ENCODE peak calls at places on chromosomes 3 and 15, in four cellular contexts. One of them, this sample, is unnamed.

GRCh38 chr3:98777286-98777685 is 14.1 kb downstream of the ST3GAL6 start:
- DNase-seq in BE2C: no peak
- DNase-seq in PC-9: no peak
- DNase-seq in lung: no peak
- DNase-seq in this sample: peak

GRCh38 chr3:157388051-157388450 is 48.6 kb upstream of the PTX3 start:
- DNase-seq in BE2C: no peak
- DNase-seq in lung: no peak
- DNase-seq in PC-9: no peak
- DNase-seq in this sample: no peak

GRCh38 chr15:76533995-76534394 is 197.4 kb downstream of the ISL2 start:
- DNase-seq in PC-9: no peak
- DNase-seq in BE2C: no peak
- DNase-seq in lung: no peak
- DNase-seq in this sample: no peak

GRCh38 chr3:53921296-53921695 is 29.6 kb upstream of the SELENOK start:
- DNase-seq in PC-9: no peak
- DNase-seq in lung: no peak
- DNase-seq in BE2C: no peak
- DNase-seq in this sample: no peak

GRCh38 chr15:89115547-89115946 is 27.3 kb downstream of the ABHD2 start:
- DNase-seq in PC-9: peak
- DNase-seq in lung: no peak
- DNase-seq in BE2C: no peak
- DNase-seq in this sample: peak

GRCh38 chr3:71725279-71725991 is at the start of gene EIF4E3:
- DNase-seq in BE2C: peak
- DNase-seq in PC-9: no peak
- DNase-seq in lung: no peak
- DNase-seq in this sample: peak

GRCh38 chr3:158731938-158732855 is at the start of gene RARRES1:
- DNase-seq in PC-9: peak
- DNase-seq in lung: peak
- DNase-seq in BE2C: peak
- DNase-seq in this sample: peak

GRCh38 chr3:161273589-161274218 is 52.6 kb downstream of the NMD3 start:
- DNase-seq in PC-9: no peak
- DNase-seq in BE2C: peak
- DNase-seq in lung: no peak
- DNase-seq in this sample: peak

GRCh38 chr3:126320517-126321293 is 36.5 kb downstream of the KLF15 start:
- DNase-seq in BE2C: no peak
- DNase-seq in PC-9: no peak
- DNase-seq in lung: no peak
- DNase-seq in this sample: no peak

GRCh38 chr3:37952564-37952963 is 38.0 kb upstream of the VILL start:
- DNase-seq in BE2C: no peak
- DNase-seq in lung: no peak
- DNase-seq in PC-9: no peak
- DNase-seq in this sample: no peak

GRCh38 chr15:39685999-39686613 is 96.5 kb downstream of the FSIP1 start:
- DNase-seq in lung: no peak
- DNase-seq in PC-9: peak
- DNase-seq in BE2C: peak
- DNase-seq in this sample: peak

DNA sequence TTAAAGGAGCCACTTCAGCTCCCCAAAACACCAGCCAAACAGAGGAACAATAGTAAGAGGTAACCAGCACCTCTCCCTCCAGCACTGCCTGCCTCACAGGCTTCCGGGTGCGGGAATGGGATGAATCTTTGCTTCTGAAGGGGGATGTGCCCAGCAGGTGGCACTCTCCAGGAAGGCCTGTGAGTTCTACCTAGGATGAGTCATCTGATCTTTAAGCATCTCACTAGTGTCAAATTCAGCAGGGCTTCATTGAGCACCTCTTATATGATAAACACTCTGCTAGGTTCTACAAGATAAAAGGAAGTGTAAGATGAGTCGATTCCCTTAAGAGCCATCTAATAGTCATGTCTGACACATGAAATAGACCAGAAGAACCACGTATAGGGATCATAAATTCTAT is 237.4 kb upstream of the UMPS start:
- DNase-seq in lung: peak
- DNase-seq in PC-9: peak
- DNase-seq in BE2C: peak
- DNase-seq in this sample: peak
- TF ChIP-seq CTCF in lung: no peak
- TF ChIP-seq CTCF in PC-9: peak
- TF ChIP-seq CTCF in BE2C: peak
- TF ChIP-seq CTCF in this sample: peak

DNA sequence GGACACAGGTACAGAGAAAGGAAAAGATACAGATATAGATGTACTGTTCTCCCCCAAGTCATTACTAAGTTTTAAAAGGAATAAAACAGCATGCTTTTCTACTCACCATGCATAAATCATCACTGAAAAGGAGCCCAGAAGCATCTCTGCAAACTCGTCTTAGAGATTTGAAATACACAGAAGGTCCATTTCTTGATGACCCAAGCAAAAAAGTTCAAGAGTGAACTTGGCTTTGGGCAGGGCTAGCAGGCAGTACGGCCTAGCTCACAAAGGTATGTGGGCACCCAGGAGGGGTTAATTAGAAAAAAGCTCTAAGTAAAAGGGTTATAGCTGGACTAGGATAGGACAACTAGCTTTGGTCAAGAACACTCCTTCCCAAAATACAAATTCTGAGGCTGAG is 495.6 kb downstream of the NTRK3 start:
- DNase-seq in lung: no peak
- DNase-seq in PC-9: no peak
- DNase-seq in BE2C: no peak
- DNase-seq in this sample: no peak
- TF ChIP-seq CTCF in lung: no peak
- TF ChIP-seq CTCF in PC-9: no peak
- TF ChIP-seq CTCF in BE2C: no peak
- TF ChIP-seq CTCF in this sample: no peak

GRCh38 chr3:141308588-141309218 is 59.6 kb upstream of the ZBTB38 start:
- DNase-seq in BE2C: peak
- DNase-seq in PC-9: peak
- DNase-seq in lung: peak
- DNase-seq in this sample: peak
- TF ChIP-seq CTCF in BE2C: peak
- TF ChIP-seq CTCF in PC-9: peak
- TF ChIP-seq CTCF in lung: no peak
- TF ChIP-seq CTCF in this sample: peak

DNA sequence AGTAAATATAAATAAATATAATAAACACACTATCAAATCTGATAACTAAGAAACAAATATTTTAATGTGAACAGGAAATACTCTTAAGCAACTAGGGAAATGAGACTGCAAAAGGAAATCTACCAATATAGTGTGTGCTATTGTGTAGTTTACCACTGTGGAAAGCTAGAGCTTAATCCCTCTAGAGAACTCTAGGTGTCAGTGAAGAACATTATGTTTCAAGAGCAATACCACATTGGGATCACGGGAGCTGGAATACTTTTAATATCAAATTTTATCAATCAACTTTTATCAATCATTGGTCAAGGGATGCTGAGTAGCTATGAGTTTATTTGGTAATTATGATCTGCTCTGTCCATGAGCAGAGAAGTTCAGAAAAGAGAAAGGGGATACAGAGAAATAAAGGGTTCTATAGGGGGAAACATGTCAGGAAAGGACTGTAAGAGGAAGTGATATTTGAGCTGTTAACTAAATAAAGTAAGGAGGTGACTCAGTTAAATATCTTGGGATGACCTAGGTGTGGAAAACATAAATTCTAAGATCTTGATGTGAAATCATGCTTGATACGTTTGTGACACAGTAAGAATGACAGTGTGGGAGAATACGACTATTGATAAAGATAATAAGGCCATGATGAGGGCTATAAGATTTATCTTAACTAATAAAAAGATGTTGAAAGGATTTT is 762.2 kb upstream of the ALCAM start:
- DNase-seq in BE2C: no peak
- DNase-seq in PC-9: no peak
- DNase-seq in lung: no peak
- DNase-seq in this sample: no peak
- TF ChIP-seq CTCF in BE2C: peak
- TF ChIP-seq CTCF in PC-9: peak
- TF ChIP-seq CTCF in lung: no peak
- TF ChIP-seq CTCF in this sample: no peak

GRCh38 chr3:190122198-190122771 is 1.6 kb upstream of the P3H2 start:
- DNase-seq in BE2C: no peak
- DNase-seq in PC-9: no peak
- DNase-seq in lung: no peak
- DNase-seq in this sample: no peak

GRCh38 chr3:190119734-190120133 is 963 bp downstream of the P3H2 start:
- DNase-seq in PC-9: no peak
- DNase-seq in lung: no peak
- DNase-seq in BE2C: no peak
- DNase-seq in this sample: no peak

GRCh38 chr3:190121061-190121765 is 516 bp upstream of the P3H2 start:
- DNase-seq in BE2C: no peak
- DNase-seq in PC-9: no peak
- DNase-seq in lung: no peak
- DNase-seq in this sample: no peak

GRCh38 chr3:190117995-190118394 is 2.7 kb downstream of the P3H2 start:
- DNase-seq in PC-9: peak
- DNase-seq in lung: no peak
- DNase-seq in BE2C: no peak
- DNase-seq in this sample: no peak

DNA sequence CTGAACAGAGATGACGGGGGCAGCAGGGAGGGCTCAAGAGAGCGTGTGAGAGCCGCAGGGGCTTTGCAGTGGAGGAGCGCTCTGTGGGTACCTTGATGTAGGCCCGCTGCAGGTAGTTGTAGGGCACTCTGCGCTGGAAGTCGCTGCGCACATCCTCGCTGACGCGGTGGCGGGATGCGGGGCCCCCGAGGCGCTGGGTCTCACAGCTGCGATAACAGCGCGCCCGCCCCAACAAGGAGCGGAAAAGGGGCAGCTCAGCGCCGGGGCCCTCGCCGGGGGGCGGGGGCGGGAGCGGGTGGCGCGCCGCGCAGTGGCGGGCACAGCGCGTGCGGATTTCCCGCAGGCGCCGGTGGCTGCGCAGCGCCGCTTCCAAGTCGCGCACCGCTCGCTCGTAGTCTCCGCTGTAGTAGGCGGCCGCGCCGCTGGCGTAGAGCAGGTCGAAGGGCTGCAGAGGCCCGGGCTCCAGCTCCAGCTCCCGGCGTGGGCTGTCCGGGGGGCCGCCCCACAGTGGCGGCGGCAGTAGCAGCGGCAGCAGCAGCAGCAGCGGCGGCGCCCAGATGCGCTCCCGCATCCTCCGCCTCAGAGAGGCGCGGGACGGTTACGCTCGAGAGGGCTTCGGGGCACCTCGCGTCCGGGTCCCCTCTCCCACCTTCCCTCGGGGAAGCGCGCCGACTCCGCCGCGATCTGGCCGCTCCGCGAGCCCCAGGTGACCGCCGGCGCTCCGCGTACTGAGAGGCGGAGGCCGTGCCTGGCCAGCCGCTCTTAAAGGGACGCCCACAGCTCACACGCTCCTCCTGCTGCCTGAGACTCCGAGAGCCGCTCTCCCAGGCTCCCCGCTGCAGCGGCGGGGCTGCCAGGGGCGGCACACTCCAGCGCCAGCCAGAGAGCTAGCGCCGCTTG is at the start of gene P3H2:
- DNase-seq in lung: peak
- DNase-seq in PC-9: peak
- DNase-seq in BE2C: peak
- DNase-seq in this sample: peak
- TF ChIP-seq CTCF in lung: no peak
- TF ChIP-seq CTCF in PC-9: peak
- TF ChIP-seq CTCF in BE2C: peak
- TF ChIP-seq CTCF in this sample: peak

GRCh38 chr3:118636841-118637240 is 397.8 kb downstream of the IGSF11 start:
- DNase-seq in BE2C: peak
- DNase-seq in lung: no peak
- DNase-seq in PC-9: peak
- DNase-seq in this sample: peak
- TF ChIP-seq CTCF in BE2C: peak
- TF ChIP-seq CTCF in lung: no peak
- TF ChIP-seq CTCF in PC-9: peak
- TF ChIP-seq CTCF in this sample: no peak

GRCh38 chr3:150240891-150241290 is 167.2 kb upstream of the TSC22D2 start:
- DNase-seq in PC-9: no peak
- DNase-seq in lung: no peak
- DNase-seq in BE2C: no peak
- DNase-seq in this sample: no peak

GRCh38 chr3:150238043-150238802 is 169.9 kb upstream of the TSC22D2 start:
- DNase-seq in BE2C: no peak
- DNase-seq in lung: no peak
- DNase-seq in PC-9: peak
- DNase-seq in this sample: no peak

GRCh38 chr3:150239764-150240163 is 168.3 kb upstream of the TSC22D2 start:
- DNase-seq in lung: no peak
- DNase-seq in BE2C: no peak
- DNase-seq in PC-9: no peak
- DNase-seq in this sample: no peak

GRCh38 chr3:150237490-150237889 is 170.6 kb upstream of the TSC22D2 start:
- DNase-seq in BE2C: no peak
- DNase-seq in PC-9: peak
- DNase-seq in lung: no peak
- DNase-seq in this sample: no peak

GRCh38 chr3:150238995-150239612 is 169.0 kb upstream of the TSC22D2 start:
- DNase-seq in lung: no peak
- DNase-seq in PC-9: peak
- DNase-seq in BE2C: no peak
- DNase-seq in this sample: peak
- TF ChIP-seq CTCF in lung: no peak
- TF ChIP-seq CTCF in PC-9: peak
- TF ChIP-seq CTCF in BE2C: peak
- TF ChIP-seq CTCF in this sample: peak

GRCh38 chr15:55633731-55634130 is 45.6 kb upstream of the PYGO1 start:
- DNase-seq in PC-9: no peak
- DNase-seq in lung: no peak
- DNase-seq in BE2C: no peak
- DNase-seq in this sample: no peak

GRCh38 chr15:55627730-55628368 is 39.7 kb upstream of the PYGO1 start:
- DNase-seq in lung: peak
- DNase-seq in BE2C: no peak
- DNase-seq in PC-9: peak
- DNase-seq in this sample: peak

GRCh38 chr15:55632434-55632833 is 44.3 kb upstream of the PYGO1 start:
- DNase-seq in BE2C: no peak
- DNase-seq in PC-9: no peak
- DNase-seq in lung: no peak
- DNase-seq in this sample: no peak

GRCh38 chr15:55630921-55631320 is 42.8 kb upstream of the PYGO1 start:
- DNase-seq in lung: no peak
- DNase-seq in BE2C: no peak
- DNase-seq in PC-9: no peak
- DNase-seq in this sample: no peak

GRCh38 chr15:55628369-55628730 is 40.2 kb upstream of the PYGO1 start:
- DNase-seq in BE2C: no peak
- DNase-seq in lung: no peak
- DNase-seq in PC-9: no peak
- DNase-seq in this sample: no peak
- TF ChIP-seq CTCF in BE2C: no peak
- TF ChIP-seq CTCF in lung: no peak
- TF ChIP-seq CTCF in PC-9: no peak
- TF ChIP-seq CTCF in this sample: no peak

GRCh38 chr15:95888762-95889161 is 441.7 kb upstream of the NR2F2 start:
- DNase-seq in PC-9: no peak
- DNase-seq in BE2C: no peak
- DNase-seq in lung: no peak
- DNase-seq in this sample: no peak
- TF ChIP-seq CTCF in PC-9: no peak
- TF ChIP-seq CTCF in BE2C: no peak
- TF ChIP-seq CTCF in lung: no peak
- TF ChIP-seq CTCF in this sample: no peak